ENCODE peak calls at places on chromosomes 5 and 9, in four cellular contexts. Z, L, S and C are unnamed samples.

GRCh38 chr5:23675456-23675855 is 168.0 kb downstream of the PRDM9 start:
- DNase-seq in Z (no peak), S (no peak), L (no peak), C (no peak)

GRCh38 chr9:86714976-86715375 is 232.3 kb downstream of the GAS1 start:
- DNase-seq in L (no peak), Z (no peak), S (no peak), C (no peak)

GRCh38 chr5:156534086-156534485 is 207.1 kb downstream of the SGCD start:
- DNase-seq in L (no peak), S (no peak), Z (no peak), C (no peak)

GRCh38 chr5:143594913-143595818 is 191.7 kb upstream of the NR3C1 start:
- DNase-seq in Z (no peak), L (no peak), S (no peak), C (no peak)

GRCh38 chr5:129904667-129905466 is 602 bp downstream of the CHSY3 start:
- DNase-seq in S (peak), Z (no peak), L (peak), C (peak)

GRCh38 chr5:139473565-139473964 is 2.8 kb downstream of the SMIM33 start:
- DNase-seq in L (no peak), Z (no peak), S (no peak), C (no peak)

GRCh38 chr5:172088801-172089200 is 82.4 kb upstream of the FBXW11 start:
- DNase-seq in S (no peak), L (no peak), Z (no peak), C (no peak)

GRCh38 chr5:40616791-40617190 is 62.9 kb upstream of the PTGER4 start:
- DNase-seq in L (no peak), S (no peak), Z (no peak), C (no peak)

GRCh38 chr5:132365213-132365612 is 4.3 kb upstream of the SLC22A5 start:
- DNase-seq in Z (no peak), L (no peak), S (no peak), C (peak)

GRCh38 chr5:110865400-110866094 is 126.7 kb downstream of the SLC25A46 start:
- DNase-seq in L (no peak), Z (no peak), S (no peak), C (peak)

GRCh38 chr5:136382791-136383190 is 17.4 kb upstream of the TRPC7 start:
- DNase-seq in Z (no peak), L (no peak), S (no peak), C (no peak)

GRCh38 chr5:61202213-61202612 is 39.9 kb upstream of the SMIM15 start:
- DNase-seq in L (no peak), Z (no peak), S (no peak), C (no peak)

GRCh38 chr9:120935383-120935857 is 8.8 kb upstream of the TRAF1 start:
- DNase-seq in S (peak), L (peak), Z (peak), C (peak)

GRCh38 chr9:113125636-113126035 is 25.2 kb upstream of the SLC31A2 start:
- DNase-seq in S (no peak), Z (no peak), L (no peak), C (no peak)

GRCh38 chr9:71662086-71662485 is 106.2 kb downstream of the CEMIP2 start:
- DNase-seq in S (no peak), L (no peak), Z (no peak), C (no peak)

GRCh38 chr5:61884242-61884855 is 421.7 kb upstream of the KIF2A start:
- DNase-seq in S (no peak), Z (no peak), L (no peak), C (no peak)

GRCh38 chr5:147661576-147661975 is 121.0 kb downstream of the JAKMIP2 start:
- DNase-seq in S (no peak), Z (no peak), L (no peak), C (no peak)

GRCh38 chr5:173554989-173555705 is 61.3 kb downstream of the BOD1 start:
- DNase-seq in Z (no peak), L (no peak), S (no peak), C (no peak)

GRCh38 chr5:139767960-139768359 is 27.6 kb upstream of the PSD2 start:
- DNase-seq in L (no peak), Z (no peak), S (peak), C (no peak)

GRCh38 chr9:126919193-126919592 is 4.6 kb downstream of the RALGPS1 start:
- DNase-seq in Z (no peak), L (no peak), S (no peak), C (no peak)

GRCh38 chr5:162496080-162496808 is 428.7 kb downstream of the GABRG2 start:
- DNase-seq in L (no peak), S (no peak), Z (no peak), C (no peak)

GRCh38 chr5:32505718-32506117 is 61.2 kb upstream of the ZFR start:
- DNase-seq in S (no peak), L (no peak), Z (no peak), C (no peak)

GRCh38 chr5:176402684-176403083 is 13.7 kb downstream of the CLTB start:
- DNase-seq in Z (no peak), L (no peak), S (no peak), C (no peak)

GRCh38 chr5:61114441-61114840 is 47.8 kb downstream of the SMIM15 start:
- DNase-seq in L (no peak), Z (no peak), S (no peak), C (no peak)

GRCh38 chr5:168073991-168074800 is 217.2 kb upstream of the WWC1 start:
- DNase-seq in Z (no peak), L (no peak), S (no peak), C (no peak)

GRCh38 chr9:34580358-34580757 is 9.2 kb downstream of the CNTFR start:
- DNase-seq in L (no peak), Z (no peak), S (peak), C (no peak)

GRCh38 chr5:109939109-109939682 is 249.5 kb downstream of the MAN2A1 start:
- DNase-seq in Z (no peak), S (no peak), L (no peak), C (peak)

GRCh38 chr9:112831281-112831851 is 59.3 kb downstream of the SLC46A2 start:
- DNase-seq in S (no peak), Z (peak), L (peak), C (no peak)

GRCh38 chr5:177472460-177473441 is 683 bp downstream of the DBN1 start:
- DNase-seq in L (no peak), S (no peak), Z (peak), C (no peak)

GRCh38 chr9:91059713-91060112 is 258.1 kb downstream of the SYK start:
- DNase-seq in L (no peak), S (no peak), Z (no peak), C (no peak)

GRCh38 chr5:89441965-89442364 is 559.0 kb upstream of the MEF2C start:
- DNase-seq in S (no peak), L (no peak), Z (no peak), C (no peak)

GRCh38 chr5:7394889-7395431 is 978 bp upstream of the ADCY2 start:
- DNase-seq in L (no peak), S (no peak), Z (no peak), C (no peak)

GRCh38 chr5:101364469-101364868 is 461.4 kb upstream of the ST8SIA4 start:
- DNase-seq in Z (no peak), S (no peak), L (no peak), C (no peak)

GRCh38 chr9:18910858-18911257 is 122.2 kb downstream of the SAXO1 start:
- DNase-seq in L (no peak), Z (no peak), S (no peak), C (peak)

GRCh38 chr9:8437878-8438277 is 638.3 kb upstream of the DMAC1 start:
- DNase-seq in Z (no peak), S (no peak), L (no peak), C (no peak)

GRCh38 chr9:88075966-88076285 is 62.3 kb downstream of the SPATA31C2 start:
- DNase-seq in S (no peak), L (no peak), Z (no peak), C (peak)
- H3K4me3 ChIP-seq in S (peak), L (peak), Z (peak), C (peak)

GRCh38 chr5:55923177-55923872 is 71.4 kb downstream of the IL6ST start:
- DNase-seq in S (no peak), L (no peak), Z (peak), C (no peak)

GRCh38 chr5:55919625-55920024 is 68.5 kb downstream of the IL31RA start:
- DNase-seq in S (no peak), Z (no peak), L (no peak), C (no peak)

GRCh38 chr5:55920784-55921183 is 69.6 kb downstream of the IL31RA start:
- DNase-seq in Z (no peak), S (no peak), L (no peak), C (peak)

GRCh38 chr5:55923873-55924500 is 70.8 kb downstream of the IL6ST start:
- DNase-seq in L (no peak), S (no peak), Z (no peak), C (no peak)

GRCh38 chr5:55921617-55922016 is 70.5 kb downstream of the IL31RA start:
- DNase-seq in L (no peak), S (no peak), Z (no peak), C (no peak)
- H3K27ac ChIP-seq in L (no peak), S (no peak), Z (no peak), C (no peak)

GRCh38 chr5:59525957-59526356 is 367.6 kb downstream of the PDE4D start:
- DNase-seq in L (no peak), Z (no peak), S (no peak), C (peak)
- TF ChIP-seq CTCF in L (no peak), Z (no peak), S (no peak), C (peak)

DNA sequence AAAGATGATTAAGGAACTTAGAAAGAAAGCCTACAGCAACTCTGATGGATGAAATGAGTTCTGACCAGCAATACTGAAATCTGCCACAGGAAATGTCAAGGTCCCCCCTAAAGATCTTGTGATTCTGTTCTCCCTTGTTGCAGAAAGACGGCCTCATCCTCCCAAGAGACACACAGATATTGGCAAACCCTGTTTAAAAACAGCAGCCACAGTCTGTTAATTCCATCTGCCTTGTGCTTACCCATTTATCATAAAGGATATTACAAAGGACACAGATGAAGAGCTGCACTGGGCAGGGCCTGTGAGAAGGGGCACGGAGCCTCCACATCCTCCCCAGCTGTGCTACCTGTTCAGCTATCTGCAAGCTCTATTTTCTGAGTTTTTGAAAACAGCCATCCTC is 15.2 kb downstream of the RAPGEF1 start:
- DNase-seq in Z (no peak), S (no peak), L (no peak), C (no peak)
- H3K4me3 ChIP-seq in Z (no peak), S (no peak), L (no peak), C (no peak)

GRCh38 chr9:32581512-32582143 is 8.7 kb upstream of the NDUFB6 start:
- DNase-seq in L (no peak), S (no peak), Z (no peak), C (peak)
- H3K27ac ChIP-seq in L (no peak), S (no peak), Z (no peak), C (no peak)